ENCODE peak calls at places on chromosomes 12 and 14, in nine cellular contexts. One of them, this sample, is unnamed.
A peak's percentile ranks its signal among the peaks of the same experiment; 100 is the strongest.

GRCh38 chr14:54002653-54003052 is 46.0 kb upstream of the BMP4 start:
- DNase-seq in NB4: no peak
- DNase-seq in activated B cell treated with CpG ODN at 0.5 μM for 24 hours: no peak
- DNase-seq in MCF 10A: no peak
- DNase-seq in HepG2: no peak
- DNase-seq in AG04449: peak; percentile 82
- DNase-seq in stomach: no peak
- DNase-seq in GM06990: no peak
- DNase-seq in left ventricle myocardium inferior: no peak
- DNase-seq in this sample: no peak

GRCh38 chr12:89783321-89784060 is 74.9 kb upstream of the ATP2B1 start:
- DNase-seq in NB4: peak; percentile 49
- DNase-seq in activated B cell treated with CpG ODN at 0.5 μM for 24 hours: no peak
- DNase-seq in MCF 10A: no peak
- DNase-seq in HepG2: no peak
- DNase-seq in AG04449: no peak
- DNase-seq in stomach: no peak
- DNase-seq in GM06990: no peak
- DNase-seq in left ventricle myocardium inferior: no peak
- DNase-seq in this sample: no peak

GRCh38 chr14:32414808-32415255 is 85.7 kb downstream of the AKAP6 start:
- DNase-seq in NB4: no peak
- DNase-seq in activated B cell treated with CpG ODN at 0.5 μM for 24 hours: no peak
- DNase-seq in MCF 10A: no peak
- DNase-seq in HepG2: no peak
- DNase-seq in AG04449: no peak
- DNase-seq in stomach: no peak
- DNase-seq in GM06990: no peak
- DNase-seq in left ventricle myocardium inferior: no peak
- DNase-seq in this sample: no peak

GRCh38 chr12:54379401-54380201 is 4.9 kb downstream of the ZNF385A start:
- DNase-seq in NB4: peak; percentile 89
- DNase-seq in activated B cell treated with CpG ODN at 0.5 μM for 24 hours: peak; percentile 84
- DNase-seq in MCF 10A: peak; percentile 92
- DNase-seq in HepG2: peak; percentile 79
- DNase-seq in AG04449: no peak
- DNase-seq in stomach: peak; percentile 94
- DNase-seq in GM06990: peak; percentile 75
- DNase-seq in left ventricle myocardium inferior: peak; percentile 92
- DNase-seq in this sample: peak; percentile 87

GRCh38 chr12:39675263-39675662 is 55.7 kb upstream of the ABCD2 start:
- DNase-seq in NB4: no peak
- DNase-seq in activated B cell treated with CpG ODN at 0.5 μM for 24 hours: no peak
- DNase-seq in MCF 10A: no peak
- DNase-seq in HepG2: no peak
- DNase-seq in AG04449: no peak
- DNase-seq in stomach: no peak
- DNase-seq in GM06990: no peak
- DNase-seq in left ventricle myocardium inferior: no peak
- DNase-seq in this sample: no peak

GRCh38 chr14:46820291-46820690 is 168.7 kb upstream of the RPL10L start:
- DNase-seq in NB4: no peak
- DNase-seq in activated B cell treated with CpG ODN at 0.5 μM for 24 hours: no peak
- DNase-seq in MCF 10A: no peak
- DNase-seq in HepG2: no peak
- DNase-seq in AG04449: no peak
- DNase-seq in stomach: no peak
- DNase-seq in GM06990: no peak
- DNase-seq in left ventricle myocardium inferior: no peak
- DNase-seq in this sample: no peak

GRCh38 chr12:45290218-45290609 is 74.3 kb downstream of the ANO6 start:
- DNase-seq in NB4: no peak
- DNase-seq in activated B cell treated with CpG ODN at 0.5 μM for 24 hours: no peak
- DNase-seq in MCF 10A: peak; percentile 94
- DNase-seq in HepG2: no peak
- DNase-seq in AG04449: peak; percentile 37
- DNase-seq in stomach: no peak
- DNase-seq in GM06990: no peak
- DNase-seq in left ventricle myocardium inferior: no peak
- DNase-seq in this sample: no peak

GRCh38 chr12:50932787-50933280 is 19.5 kb upstream of the HIGD1C start:
- DNase-seq in NB4: peak; percentile 59
- DNase-seq in activated B cell treated with CpG ODN at 0.5 μM for 24 hours: no peak
- DNase-seq in MCF 10A: peak; percentile 52
- DNase-seq in HepG2: peak; percentile 89
- DNase-seq in AG04449: no peak
- DNase-seq in stomach: no peak
- DNase-seq in GM06990: no peak
- DNase-seq in left ventricle myocardium inferior: no peak
- DNase-seq in this sample: no peak

GRCh38 chr12:131947482-131948027 is 2.2 kb upstream of the EP400 start:
- DNase-seq in NB4: peak; percentile 40
- DNase-seq in activated B cell treated with CpG ODN at 0.5 μM for 24 hours: no peak
- DNase-seq in MCF 10A: no peak
- DNase-seq in HepG2: no peak
- DNase-seq in AG04449: no peak
- DNase-seq in stomach: no peak
- DNase-seq in GM06990: no peak
- DNase-seq in left ventricle myocardium inferior: no peak
- DNase-seq in this sample: peak; percentile 11

GRCh38 chr14:36443374-36443773 is 76.7 kb downstream of the NKX2-1 start:
- DNase-seq in NB4: no peak
- DNase-seq in activated B cell treated with CpG ODN at 0.5 μM for 24 hours: no peak
- DNase-seq in MCF 10A: no peak
- DNase-seq in HepG2: no peak
- DNase-seq in AG04449: no peak
- DNase-seq in stomach: no peak
- DNase-seq in GM06990: no peak
- DNase-seq in left ventricle myocardium inferior: no peak
- DNase-seq in this sample: no peak

GRCh38 chr12:3303410-3304136 is 187.4 kb upstream of the PRMT8 start:
- DNase-seq in NB4: no peak
- DNase-seq in activated B cell treated with CpG ODN at 0.5 μM for 24 hours: no peak
- DNase-seq in MCF 10A: no peak
- DNase-seq in HepG2: peak; percentile 52
- DNase-seq in AG04449: no peak
- DNase-seq in stomach: no peak
- DNase-seq in GM06990: no peak
- DNase-seq in left ventricle myocardium inferior: no peak
- DNase-seq in this sample: no peak
- TF ChIP-seq CTCF in NB4: no peak
- TF ChIP-seq CTCF in activated B cell treated with CpG ODN at 0.5 μM for 24 hours: no peak
- TF ChIP-seq CTCF in MCF 10A: no peak
- TF ChIP-seq CTCF in HepG2: peak; percentile 78
- TF ChIP-seq CTCF in AG04449: no peak
- TF ChIP-seq CTCF in stomach: no peak
- TF ChIP-seq CTCF in GM06990: no peak
- TF ChIP-seq CTCF in left ventricle myocardium inferior: no peak
- TF ChIP-seq CTCF in this sample: no peak

DNA sequence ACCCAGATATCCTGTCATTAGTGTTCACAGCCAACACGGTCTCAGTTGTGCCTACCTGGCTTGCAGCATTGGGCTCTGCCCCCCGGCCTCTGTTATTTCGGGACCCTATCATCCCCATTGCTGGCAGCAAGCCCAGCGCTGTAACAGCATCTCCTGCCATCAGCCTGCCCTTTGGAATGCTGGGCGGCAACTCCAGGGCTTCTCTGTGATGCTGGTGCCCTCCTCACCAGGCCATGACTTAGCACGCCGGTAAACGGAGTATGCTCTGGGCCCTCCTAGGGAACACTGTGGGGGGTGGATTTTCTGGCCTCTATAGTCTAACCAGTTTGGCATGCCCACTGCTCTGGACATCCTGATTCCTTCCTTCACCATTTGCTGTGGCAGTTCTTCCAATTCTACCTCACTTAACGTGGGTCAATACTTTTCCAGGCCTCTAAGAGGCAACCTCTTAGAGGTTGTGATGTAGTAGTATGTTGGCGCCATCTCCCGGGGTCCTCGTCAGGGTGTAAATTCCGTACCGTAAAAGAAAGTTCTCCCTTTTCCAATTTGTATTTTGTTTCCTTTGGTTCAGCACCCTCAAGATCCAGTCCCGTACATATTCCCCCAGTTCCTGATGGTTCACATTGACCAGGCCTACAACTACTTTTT is 80.0 kb downstream of the SINHCAF start:
- DNase-seq in NB4: no peak
- DNase-seq in activated B cell treated with CpG ODN at 0.5 μM for 24 hours: no peak
- DNase-seq in MCF 10A: no peak
- DNase-seq in HepG2: peak; percentile 44
- DNase-seq in AG04449: no peak
- DNase-seq in stomach: no peak
- DNase-seq in GM06990: no peak
- DNase-seq in left ventricle myocardium inferior: no peak
- DNase-seq in this sample: no peak
- TF ChIP-seq CTCF in NB4: no peak
- TF ChIP-seq CTCF in activated B cell treated with CpG ODN at 0.5 μM for 24 hours: no peak
- TF ChIP-seq CTCF in MCF 10A: no peak
- TF ChIP-seq CTCF in HepG2: peak; percentile 70
- TF ChIP-seq CTCF in AG04449: no peak
- TF ChIP-seq CTCF in stomach: no peak
- TF ChIP-seq CTCF in GM06990: no peak
- TF ChIP-seq CTCF in left ventricle myocardium inferior: no peak
- TF ChIP-seq CTCF in this sample: no peak

GRCh38 chr14:102486513-102487203 is 22.9 kb downstream of the ANKRD9 start:
- DNase-seq in NB4: no peak
- DNase-seq in activated B cell treated with CpG ODN at 0.5 μM for 24 hours: no peak
- DNase-seq in MCF 10A: no peak
- DNase-seq in HepG2: no peak
- DNase-seq in AG04449: no peak
- DNase-seq in stomach: no peak
- DNase-seq in GM06990: no peak
- DNase-seq in left ventricle myocardium inferior: no peak
- DNase-seq in this sample: no peak
- TF ChIP-seq CTCF in NB4: no peak
- TF ChIP-seq CTCF in activated B cell treated with CpG ODN at 0.5 μM for 24 hours: no peak
- TF ChIP-seq CTCF in MCF 10A: no peak
- TF ChIP-seq CTCF in HepG2: no peak
- TF ChIP-seq CTCF in AG04449: no peak
- TF ChIP-seq CTCF in stomach: no peak
- TF ChIP-seq CTCF in GM06990: no peak
- TF ChIP-seq CTCF in left ventricle myocardium inferior: no peak
- TF ChIP-seq CTCF in this sample: no peak

DNA sequence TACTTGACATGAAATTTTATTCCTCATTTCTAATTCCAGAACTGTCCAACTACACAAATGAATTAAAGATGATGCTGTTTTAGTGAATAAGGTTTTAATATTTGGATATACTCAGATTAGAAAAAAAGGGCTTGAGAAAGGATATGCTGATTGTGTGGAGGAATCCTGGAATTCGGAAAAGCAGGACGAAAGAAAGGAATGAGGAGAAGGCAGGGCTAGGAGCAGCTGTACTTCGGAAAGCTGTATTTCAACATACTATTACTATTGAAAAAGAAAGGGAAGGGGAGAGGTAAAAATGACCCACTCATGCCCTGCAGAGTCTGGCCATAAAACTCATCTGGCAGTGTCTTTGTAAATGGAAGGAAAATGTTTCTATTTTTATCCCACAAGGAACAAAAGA is 63.1 kb upstream of the PLBD1 start:
- DNase-seq in NB4: no peak
- DNase-seq in activated B cell treated with CpG ODN at 0.5 μM for 24 hours: no peak
- DNase-seq in MCF 10A: no peak
- DNase-seq in HepG2: no peak
- DNase-seq in AG04449: no peak
- DNase-seq in stomach: no peak
- DNase-seq in GM06990: no peak
- DNase-seq in left ventricle myocardium inferior: no peak
- DNase-seq in this sample: no peak
- TF ChIP-seq CTCF in NB4: no peak
- TF ChIP-seq CTCF in activated B cell treated with CpG ODN at 0.5 μM for 24 hours: no peak
- TF ChIP-seq CTCF in MCF 10A: no peak
- TF ChIP-seq CTCF in HepG2: no peak
- TF ChIP-seq CTCF in AG04449: no peak
- TF ChIP-seq CTCF in stomach: no peak
- TF ChIP-seq CTCF in GM06990: no peak
- TF ChIP-seq CTCF in left ventricle myocardium inferior: no peak
- TF ChIP-seq CTCF in this sample: no peak

DNA sequence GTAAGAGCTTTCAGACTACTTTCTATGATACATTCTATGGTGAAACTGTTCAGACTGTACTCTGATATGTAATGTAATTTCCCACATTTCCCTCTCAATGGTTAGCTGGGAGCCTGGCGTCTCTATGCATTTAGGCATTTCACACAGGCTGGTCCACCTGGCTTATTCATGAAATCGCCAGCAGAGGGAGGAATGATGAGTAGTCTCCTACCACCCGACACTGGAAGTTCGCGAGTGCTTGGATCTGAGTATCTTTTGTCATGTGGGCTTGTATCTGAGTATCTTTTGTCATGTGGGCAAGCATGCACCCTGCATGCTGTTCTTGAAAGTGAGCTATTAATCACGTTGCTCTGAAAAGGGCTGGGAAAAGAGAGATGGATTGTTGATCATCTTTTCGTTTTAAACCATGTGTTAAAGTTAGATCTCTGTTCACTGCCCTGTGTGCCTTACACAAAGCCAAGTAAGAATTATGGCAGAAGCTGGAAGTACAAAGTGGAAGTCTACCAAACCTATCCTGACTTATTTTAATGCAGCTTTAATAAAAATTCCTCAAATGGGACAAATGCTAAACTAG is 235.0 kb downstream of the ATP23 start:
- DNase-seq in NB4: peak; percentile 36
- DNase-seq in activated B cell treated with CpG ODN at 0.5 μM for 24 hours: no peak
- DNase-seq in MCF 10A: peak; percentile 63
- DNase-seq in HepG2: peak; percentile 49
- DNase-seq in AG04449: no peak
- DNase-seq in stomach: peak; percentile 36
- DNase-seq in GM06990: no peak
- DNase-seq in left ventricle myocardium inferior: no peak
- DNase-seq in this sample: no peak
- TF ChIP-seq CTCF in NB4: peak; percentile 33
- TF ChIP-seq CTCF in activated B cell treated with CpG ODN at 0.5 μM for 24 hours: no peak
- TF ChIP-seq CTCF in MCF 10A: no peak
- TF ChIP-seq CTCF in HepG2: peak; percentile 67
- TF ChIP-seq CTCF in AG04449: peak; percentile 46
- TF ChIP-seq CTCF in stomach: no peak
- TF ChIP-seq CTCF in GM06990: peak; percentile 62
- TF ChIP-seq CTCF in left ventricle myocardium inferior: peak; percentile 69
- TF ChIP-seq CTCF in this sample: no peak

This sample was measured in natural killer cell.